ENCODE peak calls at places on chromosomes 5 and 9, in four cellular contexts. One of them, this sample, is unnamed.

GRCh38 chr5:36683821-36684434 is 77.5 kb downstream of the SLC1A3 start:
- DNase-seq in endothelial cell of umbilical vein: no peak
- DNase-seq in OCI-LY7: no peak
- DNase-seq in effector memory CD4-positive, alpha-beta T cell: no peak
- DNase-seq in this sample: no peak

GRCh38 chr5:84370176-84370575 is 14.5 kb downstream of the EDIL3 start:
- DNase-seq in endothelial cell of umbilical vein: no peak
- DNase-seq in OCI-LY7: peak; percentile 2
- DNase-seq in effector memory CD4-positive, alpha-beta T cell: no peak
- DNase-seq in this sample: peak; percentile 14

GRCh38 chr5:96750110-96750822 is 57.5 kb downstream of the ERAP1 start:
- DNase-seq in OCI-LY7: no peak
- DNase-seq in effector memory CD4-positive, alpha-beta T cell: no peak
- DNase-seq in endothelial cell of umbilical vein: no peak
- DNase-seq in this sample: no peak

GRCh38 chr5:170168797-170169196 is 63.1 kb downstream of the FOXI1 start:
- DNase-seq in endothelial cell of umbilical vein: no peak
- DNase-seq in OCI-LY7: no peak
- DNase-seq in effector memory CD4-positive, alpha-beta T cell: no peak
- DNase-seq in this sample: no peak

GRCh38 chr5:55438931-55439477 is 95.8 kb downstream of the PLPP1 start:
- DNase-seq in OCI-LY7: no peak
- DNase-seq in endothelial cell of umbilical vein: no peak
- DNase-seq in effector memory CD4-positive, alpha-beta T cell: no peak
- DNase-seq in this sample: no peak

GRCh38 chr5:73039082-73039481 is 81.3 kb upstream of the TMEM171 start:
- DNase-seq in endothelial cell of umbilical vein: no peak
- DNase-seq in effector memory CD4-positive, alpha-beta T cell: no peak
- DNase-seq in OCI-LY7: peak; percentile 14
- DNase-seq in this sample: no peak

GRCh38 chr5:54904425-54904824 is 81.0 kb downstream of the ESM1 start:
- DNase-seq in OCI-LY7: no peak
- DNase-seq in effector memory CD4-positive, alpha-beta T cell: no peak
- DNase-seq in endothelial cell of umbilical vein: peak; percentile 52
- DNase-seq in this sample: no peak

GRCh38 chr5:54637654-54638053 is 120.1 kb downstream of the SNX18 start:
- DNase-seq in effector memory CD4-positive, alpha-beta T cell: no peak
- DNase-seq in endothelial cell of umbilical vein: no peak
- DNase-seq in OCI-LY7: no peak
- DNase-seq in this sample: no peak

GRCh38 chr9:87479801-87480201 is 17.9 kb upstream of the DAPK1 start:
- DNase-seq in OCI-LY7: peak; percentile 77
- DNase-seq in endothelial cell of umbilical vein: no peak
- DNase-seq in effector memory CD4-positive, alpha-beta T cell: no peak
- DNase-seq in this sample: peak; percentile 28

GRCh38 chr5:14760548-14761002 is 96.1 kb downstream of the OTULIN start:
- DNase-seq in endothelial cell of umbilical vein: no peak
- DNase-seq in effector memory CD4-positive, alpha-beta T cell: no peak
- DNase-seq in OCI-LY7: no peak
- DNase-seq in this sample: no peak

GRCh38 chr9:6549106-6549505 is 96.4 kb downstream of the GLDC start:
- DNase-seq in endothelial cell of umbilical vein: no peak
- DNase-seq in OCI-LY7: no peak
- DNase-seq in effector memory CD4-positive, alpha-beta T cell: no peak
- DNase-seq in this sample: no peak

GRCh38 chr5:179906795-179907569 is 715 bp downstream of the TBC1D9B start:
- DNase-seq in effector memory CD4-positive, alpha-beta T cell: no peak
- DNase-seq in endothelial cell of umbilical vein: peak; percentile 26
- DNase-seq in OCI-LY7: peak; percentile 48
- DNase-seq in this sample: peak; percentile 61

GRCh38 chr9:27548055-27548741 is 18.6 kb upstream of the MOB3B start:
- DNase-seq in effector memory CD4-positive, alpha-beta T cell: no peak
- DNase-seq in endothelial cell of umbilical vein: peak; percentile 41
- DNase-seq in OCI-LY7: peak; percentile 18
- DNase-seq in this sample: peak; percentile 25

GRCh38 chr5:6228257-6229250 is 149.8 kb downstream of the MED10 start:
- DNase-seq in endothelial cell of umbilical vein: no peak
- DNase-seq in effector memory CD4-positive, alpha-beta T cell: no peak
- DNase-seq in OCI-LY7: peak; percentile 37
- DNase-seq in this sample: no peak

GRCh38 chr5:127936439-127936972 is 147.1 kb upstream of the SLC12A2 start:
- DNase-seq in endothelial cell of umbilical vein: no peak
- DNase-seq in effector memory CD4-positive, alpha-beta T cell: peak; percentile 14
- DNase-seq in OCI-LY7: no peak
- DNase-seq in this sample: no peak

GRCh38 chr5:169647566-169647965 is 10.5 kb downstream of the DOCK2 start:
- DNase-seq in endothelial cell of umbilical vein: no peak
- DNase-seq in effector memory CD4-positive, alpha-beta T cell: no peak
- DNase-seq in OCI-LY7: peak; percentile 44
- DNase-seq in this sample: no peak

GRCh38 chr9:27184556-27185351 is 75.7 kb downstream of the TEK start:
- DNase-seq in effector memory CD4-positive, alpha-beta T cell: no peak
- DNase-seq in endothelial cell of umbilical vein: peak; percentile 92
- DNase-seq in OCI-LY7: no peak
- DNase-seq in this sample: no peak

GRCh38 chr9:127404631-127405030 is 7.7 kb downstream of the SLC2A8 start:
- DNase-seq in OCI-LY7: no peak
- DNase-seq in endothelial cell of umbilical vein: no peak
- DNase-seq in effector memory CD4-positive, alpha-beta T cell: no peak
- DNase-seq in this sample: no peak

GRCh38 chr5:39299962-39300361 is 64.3 kb downstream of the C9 start:
- DNase-seq in OCI-LY7: no peak
- DNase-seq in endothelial cell of umbilical vein: no peak
- DNase-seq in effector memory CD4-positive, alpha-beta T cell: no peak
- DNase-seq in this sample: no peak

GRCh38 chr5:27652505-27652904 is 614.1 kb upstream of the CDH9 start:
- DNase-seq in effector memory CD4-positive, alpha-beta T cell: no peak
- DNase-seq in endothelial cell of umbilical vein: no peak
- DNase-seq in OCI-LY7: no peak
- DNase-seq in this sample: no peak

GRCh38 chr9:12882430-12882829 is 107.6 kb downstream of the LURAP1L start:
- DNase-seq in OCI-LY7: no peak
- DNase-seq in effector memory CD4-positive, alpha-beta T cell: no peak
- DNase-seq in endothelial cell of umbilical vein: no peak
- DNase-seq in this sample: no peak

GRCh38 chr9:15178621-15179020 is 128.4 kb downstream of the TTC39B start:
- DNase-seq in OCI-LY7: no peak
- DNase-seq in effector memory CD4-positive, alpha-beta T cell: no peak
- DNase-seq in endothelial cell of umbilical vein: no peak
- DNase-seq in this sample: no peak

GRCh38 chr9:69168709-69169217 is 5.3 kb upstream of the TJP2 start:
- DNase-seq in OCI-LY7: peak; percentile 14
- DNase-seq in endothelial cell of umbilical vein: no peak
- DNase-seq in effector memory CD4-positive, alpha-beta T cell: no peak
- DNase-seq in this sample: peak; percentile 62

GRCh38 chr5:74304536-74304935 is 336.0 kb downstream of the ENC1 start:
- DNase-seq in OCI-LY7: no peak
- DNase-seq in effector memory CD4-positive, alpha-beta T cell: no peak
- DNase-seq in endothelial cell of umbilical vein: no peak
- DNase-seq in this sample: no peak

GRCh38 chr5:114449836-114450515 is 88.1 kb downstream of the KCNN2 start:
- DNase-seq in effector memory CD4-positive, alpha-beta T cell: no peak
- DNase-seq in OCI-LY7: peak; percentile 53
- DNase-seq in endothelial cell of umbilical vein: peak; percentile 63
- DNase-seq in this sample: peak; percentile 76

GRCh38 chr5:80255425-80255751 is 460 bp downstream of the SERINC5 start:
- DNase-seq in effector memory CD4-positive, alpha-beta T cell: peak; percentile 23
- DNase-seq in endothelial cell of umbilical vein: no peak
- DNase-seq in OCI-LY7: peak; percentile 45
- DNase-seq in this sample: peak; percentile 87

GRCh38 chr5:27682600-27682999 is 644.2 kb upstream of the CDH9 start:
- DNase-seq in OCI-LY7: no peak
- DNase-seq in endothelial cell of umbilical vein: no peak
- DNase-seq in effector memory CD4-positive, alpha-beta T cell: no peak
- DNase-seq in this sample: no peak

DNA sequence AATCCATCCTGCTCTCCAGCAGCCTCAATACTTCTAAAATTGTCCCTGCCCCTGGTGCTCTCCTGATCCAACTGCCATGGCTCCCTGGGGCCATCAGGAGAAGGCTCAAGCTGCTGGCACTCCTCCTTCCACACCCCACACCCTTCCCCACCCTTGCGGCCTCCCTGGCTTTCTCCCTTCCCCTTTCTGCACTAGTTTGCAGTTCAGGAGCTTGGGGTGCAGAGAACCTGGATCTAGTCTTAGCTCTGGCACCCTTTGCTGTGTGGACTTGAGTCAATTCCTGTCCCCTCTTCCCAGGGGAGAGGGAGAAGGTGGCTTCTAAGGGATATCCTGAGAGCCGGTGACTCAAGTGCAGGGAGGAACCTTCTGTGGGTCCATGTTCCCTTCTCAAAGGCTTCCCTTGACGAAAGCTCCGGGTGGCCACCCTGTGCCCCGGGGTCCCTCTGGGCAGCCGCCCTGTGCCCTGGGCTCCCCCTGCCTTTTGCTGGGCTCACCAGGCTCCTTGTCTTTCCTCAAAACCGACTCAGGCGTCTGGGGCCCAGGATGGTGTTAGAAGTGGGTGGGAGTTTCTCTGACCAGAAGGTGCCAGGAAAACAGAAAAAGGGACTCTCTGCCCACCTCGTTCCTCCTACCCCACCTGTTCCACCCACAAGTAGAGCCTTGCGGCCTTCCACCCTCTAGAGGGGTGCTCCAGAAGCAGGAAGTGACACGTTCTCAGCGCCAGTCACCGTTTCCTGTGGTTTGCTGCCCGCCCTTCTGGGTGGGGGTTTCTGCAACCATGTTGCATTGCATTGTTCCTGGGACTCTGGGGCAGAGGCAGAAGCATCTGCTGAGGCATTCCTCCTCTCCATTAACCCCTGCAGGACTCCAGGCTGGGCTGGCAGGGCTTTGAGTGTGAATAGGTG is 15.0 kb downstream of the GLIPR2 start:
- DNase-seq in effector memory CD4-positive, alpha-beta T cell: peak; percentile 87
- DNase-seq in OCI-LY7: peak; percentile 92
- DNase-seq in endothelial cell of umbilical vein: peak; percentile 78
- DNase-seq in this sample: peak; percentile 76
- H3K4me1 ChIP-seq in effector memory CD4-positive, alpha-beta T cell: peaks cover 60% of the 10 kb centered on the region
- H3K4me1 ChIP-seq in OCI-LY7: peaks cover 46% of the 10 kb centered on the region
- H3K4me1 ChIP-seq in endothelial cell of umbilical vein: peaks cover 46% of the 10 kb centered on the region
- H3K4me1 ChIP-seq in this sample: peaks cover 27% of the 10 kb centered on the region

DNA sequence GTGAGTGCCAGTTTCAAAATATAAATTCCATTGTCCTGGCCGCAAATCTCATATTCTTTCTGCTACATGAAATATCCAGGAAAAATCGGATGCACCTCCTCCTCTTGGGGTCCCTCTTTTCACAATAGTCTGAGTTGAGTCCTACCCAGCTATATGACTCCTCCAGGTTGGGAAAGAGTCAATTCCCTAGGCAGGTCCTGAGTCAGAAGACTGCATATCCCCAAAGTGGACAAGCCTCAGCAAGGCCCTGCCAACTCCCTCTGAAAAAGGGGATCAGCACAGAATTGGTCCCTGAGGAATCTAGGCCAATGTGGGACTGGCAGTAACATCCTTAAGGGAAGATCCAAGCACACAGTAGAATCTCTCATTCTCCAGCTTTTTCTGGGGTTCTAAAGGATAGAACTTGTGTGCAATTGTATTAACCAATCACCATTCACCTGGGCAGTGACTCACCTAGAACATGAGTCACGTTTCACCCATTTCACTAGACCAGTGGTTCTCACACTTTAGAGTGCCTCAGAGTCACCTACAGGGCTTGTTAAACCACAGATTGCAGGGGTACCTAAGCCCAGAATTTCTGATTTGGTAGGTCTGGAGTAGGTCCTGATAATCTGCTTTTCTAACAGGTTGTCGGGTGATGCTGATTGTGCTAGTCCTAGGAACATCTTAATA is 44.7 kb upstream of the TMEM215 start:
- DNase-seq in effector memory CD4-positive, alpha-beta T cell: no peak
- DNase-seq in endothelial cell of umbilical vein: no peak
- DNase-seq in OCI-LY7: no peak
- DNase-seq in this sample: no peak
- H3K4me1 ChIP-seq in effector memory CD4-positive, alpha-beta T cell: no peaks in the 10 kb centered on the region
- H3K4me1 ChIP-seq in endothelial cell of umbilical vein: no peaks in the 10 kb centered on the region
- H3K4me1 ChIP-seq in OCI-LY7: no peaks in the 10 kb centered on the region
- H3K4me1 ChIP-seq in this sample: no peaks in the 10 kb centered on the region

DNA sequence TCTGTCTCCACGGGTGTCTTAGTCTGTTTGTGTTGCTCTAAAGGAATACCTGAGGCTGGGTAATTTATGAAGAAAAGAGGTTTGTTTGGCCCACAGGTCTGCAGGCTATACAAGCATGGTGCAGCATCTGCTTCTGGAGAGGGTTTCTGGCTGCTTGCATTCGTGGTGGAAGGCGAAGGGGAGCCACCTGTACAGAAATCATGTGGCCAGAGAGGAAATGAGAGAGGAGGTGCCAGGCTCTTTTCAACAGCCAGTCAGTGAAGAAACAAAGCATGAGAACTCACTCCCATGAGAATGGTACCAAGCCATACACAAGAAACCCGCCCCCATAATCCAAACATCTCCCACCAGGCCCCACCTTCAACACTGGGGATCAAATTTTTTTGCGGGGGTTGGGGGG is 53.4 kb downstream of the PFDN1 start:
- DNase-seq in endothelial cell of umbilical vein: no peak
- DNase-seq in OCI-LY7: peak; percentile 71
- DNase-seq in effector memory CD4-positive, alpha-beta T cell: no peak
- DNase-seq in this sample: no peak
- H3K4me1 ChIP-seq in endothelial cell of umbilical vein: peaks cover 78% of the 10 kb centered on the region
- H3K4me1 ChIP-seq in OCI-LY7: peaks cover 68% of the 10 kb centered on the region
- H3K4me1 ChIP-seq in effector memory CD4-positive, alpha-beta T cell: peaks cover 21% of the 10 kb centered on the region
- H3K4me1 ChIP-seq in this sample: peaks cover 23% of the 10 kb centered on the region

GRCh38 chr5:88748670-88749069 is 134.3 kb downstream of the MEF2C start:
- DNase-seq in effector memory CD4-positive, alpha-beta T cell: no peak
- DNase-seq in OCI-LY7: no peak
- DNase-seq in endothelial cell of umbilical vein: no peak
- DNase-seq in this sample: no peak
- H3K4me1 ChIP-seq in effector memory CD4-positive, alpha-beta T cell: no peaks in the 10 kb centered on the region
- H3K4me1 ChIP-seq in OCI-LY7: peaks cover 18% of the 10 kb centered on the region
- H3K4me1 ChIP-seq in endothelial cell of umbilical vein: peaks cover 5% of the 10 kb centered on the region
- H3K4me1 ChIP-seq in this sample: no peaks in the 10 kb centered on the region

GRCh38 chr5:16897284-16897704 is 38.8 kb downstream of the MYO10 start:
- DNase-seq in endothelial cell of umbilical vein: no peak
- DNase-seq in OCI-LY7: no peak
- DNase-seq in effector memory CD4-positive, alpha-beta T cell: no peak
- DNase-seq in this sample: no peak
- H3K4me1 ChIP-seq in endothelial cell of umbilical vein: peaks cover 37% of the 10 kb centered on the region
- H3K4me1 ChIP-seq in OCI-LY7: no peaks in the 10 kb centered on the region
- H3K4me1 ChIP-seq in effector memory CD4-positive, alpha-beta T cell: no peaks in the 10 kb centered on the region
- H3K4me1 ChIP-seq in this sample: peaks cover 40% of the 10 kb centered on the region

GRCh38 chr5:56737918-56738606 is 77.3 kb upstream of the MAP3K1 start:
- DNase-seq in endothelial cell of umbilical vein: no peak
- DNase-seq in OCI-LY7: no peak
- DNase-seq in effector memory CD4-positive, alpha-beta T cell: no peak
- DNase-seq in this sample: no peak

GRCh38 chr5:56735845-56736641 is 79.3 kb upstream of the MAP3K1 start:
- DNase-seq in OCI-LY7: peak; percentile 85
- DNase-seq in endothelial cell of umbilical vein: no peak
- DNase-seq in effector memory CD4-positive, alpha-beta T cell: no peak
- DNase-seq in this sample: no peak

GRCh38 chr5:56734066-56734766 is 81.1 kb upstream of the MAP3K1 start:
- DNase-seq in endothelial cell of umbilical vein: no peak
- DNase-seq in OCI-LY7: peak; percentile 43
- DNase-seq in effector memory CD4-positive, alpha-beta T cell: no peak
- DNase-seq in this sample: no peak

GRCh38 chr5:56740000-56740399 is 75.3 kb upstream of the MAP3K1 start:
- DNase-seq in endothelial cell of umbilical vein: peak; percentile 11
- DNase-seq in effector memory CD4-positive, alpha-beta T cell: no peak
- DNase-seq in OCI-LY7: no peak
- DNase-seq in this sample: no peak

GRCh38 chr5:56737002-56737621 is 78.2 kb upstream of the MAP3K1 start:
- DNase-seq in endothelial cell of umbilical vein: peak; percentile 54
- DNase-seq in OCI-LY7: peak; percentile 46
- DNase-seq in effector memory CD4-positive, alpha-beta T cell: no peak
- DNase-seq in this sample: no peak
- H3K4me1 ChIP-seq in endothelial cell of umbilical vein: peaks cover 13% of the 10 kb centered on the region
- H3K4me1 ChIP-seq in OCI-LY7: peaks cover 57% of the 10 kb centered on the region
- H3K4me1 ChIP-seq in effector memory CD4-positive, alpha-beta T cell: peaks cover 47% of the 10 kb centered on the region
- H3K4me1 ChIP-seq in this sample: no peaks in the 10 kb centered on the region

This sample was measured in mucosa of descending colon.